ENCODE peak calls at places on chromosome 16, in four cellular contexts. F, X, P and A are unnamed samples.
A peak's percentile ranks its signal among the peaks of the same experiment; 100 is the strongest.

GRCh38 chr16:57915267-57915666 is 55.7 kb downstream of the CNGB1 start:
- DNase-seq in F (no peak), X (no peak), P (no peak), A (no peak)

GRCh38 chr16:15948532-15949209 is 745 bp upstream of the ABCC1 start:
- DNase-seq in F (no peak), X (no peak), P (no peak), A (no peak)

GRCh38 chr16:2871926-2872325 is 11.1 kb upstream of the FLYWCH2 start:
- DNase-seq in F (no peak), X (no peak), P (no peak), A (no peak)

GRCh38 chr16:80610489-80611156 is 69.8 kb downstream of the DYNLRB2 start:
- DNase-seq in F (no peak), X (peak; percentile 20), P (no peak), A (no peak)

GRCh38 chr16:84177740-84178070 is 9.2 kb downstream of the TAF1C start:
- DNase-seq in F (peak; percentile 39), X (peak; percentile 36), P (no peak), A (no peak)

GRCh38 chr16:66925322-66925840 is at the start of gene RRAD:
- DNase-seq in F (peak; percentile 45), X (no peak), P (no peak), A (no peak)

GRCh38 chr16:51431517-51432241 is 280.6 kb upstream of the SALL1 start:
- DNase-seq in F (peak; percentile 95), X (peak; percentile 99), P (no peak), A (no peak)

GRCh38 chr16:11781773-11782172 is 15.3 kb downstream of the ZC3H7A start:
- DNase-seq in F (no peak), X (no peak), P (no peak), A (no peak)

GRCh38 chr16:80948886-80949502 is 57.7 kb downstream of the CMC2 start:
- DNase-seq in F (peak; percentile 71), X (peak; percentile 29), P (no peak), A (no peak)

GRCh38 chr16:87698676-87699179 is 67.1 kb downstream of the KLHDC4 start:
- DNase-seq in F (no peak), X (no peak), P (no peak), A (no peak)

GRCh38 chr16:49857423-49858181 is 1.7 kb upstream of the ZNF423 start:
- DNase-seq in F (peak; percentile 75), X (no peak), P (peak; percentile 36), A (peak; percentile 29)

GRCh38 chr16:85390511-85391174 is 222.5 kb upstream of the GSE1 start:
- DNase-seq in F (peak; percentile 95), X (peak; percentile 92), P (no peak), A (no peak)

GRCh38 chr16:24482681-24483202 is 56.6 kb upstream of the RBBP6 start:
- DNase-seq in F (no peak), X (no peak), P (no peak), A (no peak)

GRCh38 chr16:81836279-81837054 is 57.4 kb downstream of the PLCG2 start:
- DNase-seq in F (no peak), X (no peak), P (no peak), A (no peak)

GRCh38 chr16:85146532-85146797 is 34.2 kb upstream of the CIBAR2 start:
- DNase-seq in F (no peak), X (no peak), P (no peak), A (no peak)

GRCh38 chr16:10122546-10122945 is 59.7 kb downstream of the GRIN2A start:
- DNase-seq in F (no peak), X (no peak), P (no peak), A (no peak)

GRCh38 chr16:69563605-69564580 is 1.9 kb upstream of the NFAT5 start:
- DNase-seq in F (peak; percentile 16), X (peak; percentile 39), P (peak; percentile 58), A (peak; percentile 61)

GRCh38 chr16:87713469-87714229 is 52.1 kb downstream of the KLHDC4 start:
- DNase-seq in F (no peak), X (no peak), P (peak; percentile 54), A (peak; percentile 54)

GRCh38 chr16:80804061-80804450 is 342 bp downstream of the CDYL2 start:
- DNase-seq in F (peak; percentile 76), X (peak; percentile 66), P (peak; percentile 57), A (peak; percentile 36)

GRCh38 chr16:19644877-19645276 is 73.2 kb downstream of the KNOP1 start:
- DNase-seq in F (peak; percentile 79), X (no peak), P (no peak), A (no peak)

GRCh38 chr16:67883872-67884261 is 818 bp upstream of the NRN1L start:
- DNase-seq in F (peak; percentile 59), X (no peak), P (peak; percentile 79), A (peak; percentile 78)

GRCh38 chr16:67279296-67280089 is at the start of gene PLEKHG4:
- DNase-seq in F (peak; percentile 71), X (peak; percentile 36), P (peak; percentile 81), A (peak; percentile 72)

GRCh38 chr16:56297684-56298083 is 106.4 kb downstream of the GNAO1 start:
- DNase-seq in F (no peak), X (no peak), P (no peak), A (no peak)

GRCh38 chr16:4057439-4057877 is 58.8 kb downstream of the ADCY9 start:
- DNase-seq in F (peak; percentile 56), X (no peak), P (no peak), A (no peak)

GRCh38 chr16:10729104-10729503 is 14.5 kb upstream of the NUBP1 start:
- DNase-seq in F (no peak), X (no peak), P (no peak), A (no peak)

GRCh38 chr16:57092786-57093301 is 461 bp downstream of the CPNE2 start:
- DNase-seq in F (peak; percentile 35), X (no peak), P (peak; percentile 59), A (peak; percentile 75)

GRCh38 chr16:3112058-3112880 is at the start of gene ZNF205:
- DNase-seq in F (peak; percentile 78), X (peak; percentile 54), P (no peak), A (no peak)

GRCh38 chr16:1762879-1763520 is 8.3 kb downstream of the NME3 start:
- DNase-seq in F (no peak), X (no peak), P (no peak), A (no peak)

GRCh38 chr16:68490829-68491575 is 42.7 kb upstream of the SMPD3 start:
- DNase-seq in F (peak; percentile 16), X (peak; percentile 55), P (no peak), A (no peak)

GRCh38 chr16:25126820-25127232 is 15.3 kb downstream of the LCMT1 start:
- DNase-seq in F (peak; percentile 84), X (peak; percentile 86), P (peak; percentile 31), A (peak; percentile 55)

GRCh38 chr16:30068750-30069574 is 3.4 kb downstream of the ALDOA start:
- DNase-seq in F (no peak), X (peak; percentile 35), P (peak; percentile 67), A (peak; percentile 68)

GRCh38 chr16:79571753-79572544 is 28.6 kb downstream of the MAF start:
- DNase-seq in F (no peak), X (no peak), P (no peak), A (no peak)